ENCODE peak calls at places on chromosomes 2 and 18, in nine cellular contexts. G is stimulated activated CD4-positive, alpha-beta T cell treated with anti-CD3 and anti-CD28 coated beads, Interleukin-1b, Interleukin-23, amount 100 ng/mL, for 1 hour; W is spleen; O is germinal center; N is OCI-LY7; B is kidney tubule cell; D is kidney glomerular epithelial cell; S is uterus; I is body of pancreas. F is an unnamed sample.

GRCh38 chr2:3624059-3624794 is 29.3 kb downstream of the COLEC11 start:
- DNase-seq in G (no peak), W (peak; percentile 40), O (no peak), N (no peak), B (no peak), D (no peak), S (no peak), I (no peak), F (no peak)

GRCh38 chr2:123747316-123747715 is 277.8 kb upstream of the CNTNAP5 start:
- DNase-seq in G (no peak), W (no peak), O (no peak), N (no peak), B (no peak), D (no peak), S (no peak), I (no peak), F (no peak)

GRCh38 chr2:117785740-117786139 is 28.8 kb upstream of the DDX18 start:
- DNase-seq in G (no peak), W (no peak), O (peak; percentile 24), N (peak; percentile 73), B (peak; percentile 59), D (peak; percentile 16), S (no peak), I (peak; percentile 39), F (peak; percentile 43)

GRCh38 chr2:187775196-187775595 is 221.0 kb upstream of the TFPI start:
- DNase-seq in G (no peak), W (no peak), O (no peak), N (no peak), B (no peak), D (no peak), S (no peak), I (no peak), F (no peak)

GRCh38 chr2:109098251-109098920 is 30.6 kb upstream of the SH3RF3 start:
- DNase-seq in G (no peak), W (no peak), O (no peak), N (no peak), B (peak; percentile 28), D (no peak), S (no peak), I (no peak), F (no peak)

GRCh38 chr2:48248251-48248933 is 281.6 kb upstream of the STON1 start:
- DNase-seq in G (no peak), W (no peak), O (no peak), N (no peak), B (peak; percentile 93), D (peak; percentile 88), S (no peak), I (no peak), F (no peak)

GRCh38 chr18:49016648-49017539 is 66.1 kb upstream of the SMAD7 start:
- DNase-seq in G (no peak), W (peak; percentile 64), O (no peak), N (no peak), B (peak; percentile 97), D (peak; percentile 92), S (peak; percentile 55), I (peak; percentile 75), F (peak; percentile 37)

GRCh38 chr2:106956879-106957278 is 70.9 kb upstream of the ST6GAL2 start:
- DNase-seq in G (no peak), W (no peak), O (no peak), N (no peak), B (no peak), D (no peak), S (no peak), I (no peak), F (no peak)

GRCh38 chr18:78727877-78728276 is 251.7 kb upstream of the SALL3 start:
- DNase-seq in G (no peak), W (peak; percentile 61), O (no peak), N (no peak), B (no peak), D (no peak), S (no peak), I (no peak), F (no peak)

GRCh38 chr2:66957677-66958076 is 439.5 kb upstream of the ETAA1 start:
- DNase-seq in G (no peak), W (no peak), O (no peak), N (no peak), B (no peak), D (no peak), S (no peak), I (no peak), F (no peak)

GRCh38 chr2:64819774-64820688 is 166.3 kb upstream of the SERTAD2 start:
- DNase-seq in G (no peak), W (no peak), O (peak; percentile 50), N (peak; percentile 51), B (no peak), D (no peak), S (no peak), I (no peak), F (no peak)

GRCh38 chr2:37357461-37358008 is 13.1 kb downstream of the QPCT start:
- DNase-seq in G (no peak), W (no peak), O (no peak), N (no peak), B (no peak), D (no peak), S (no peak), I (no peak), F (no peak)

GRCh38 chr2:180983468-180984388 is 3.3 kb downstream of the UBE2E3 start:
- DNase-seq in G (no peak), W (no peak), O (peak; percentile 31), N (peak; percentile 73), B (peak; percentile 67), D (peak; percentile 88), S (no peak), I (peak; percentile 38), F (peak; percentile 64)

GRCh38 chr18:73270919-73271318 is 403.1 kb upstream of the NETO1 start:
- DNase-seq in G (no peak), W (no peak), O (no peak), N (no peak), B (no peak), D (no peak), S (no peak), I (no peak), F (no peak)

GRCh38 chr2:181798022-181798421 is 93.5 kb upstream of the ITPRID2 start:
- DNase-seq in G (no peak), W (no peak), O (no peak), N (no peak), B (no peak), D (no peak), S (no peak), I (no peak), F (no peak)

GRCh38 chr18:62523631-62524442 is 1.0 kb downstream of the ZCCHC2 start:
- DNase-seq in G (no peak), W (peak; percentile 93), O (peak; percentile 37), N (peak; percentile 54), B (peak; percentile 68), D (peak; percentile 24), S (peak; percentile 54), I (peak; percentile 67), F (peak; percentile 49)

F was measured in K562.